ENCODE peak calls at places on chromosomes 1 and 21, in eight cellular contexts. O, Q, D, J, M, G, R and S are unnamed samples.

GRCh38 chr1:14945132-14946010 is 208.2 kb upstream of the TMEM51 start:
- DNase-seq in R (peak; percentile 75), D (peak; percentile 48), Q (peak; percentile 30), G (peak; percentile 15), J (no peak), M (peak; percentile 76), O (peak; percentile 88), S (peak; percentile 48)

GRCh38 chr1:147390185-147390542 is 147.7 kb downstream of the CHD1L start:
- DNase-seq in G (no peak), D (no peak), O (no peak), M (no peak), J (no peak), Q (no peak), R (no peak), S (no peak)

GRCh38 chr1:53362851-53363642 is 35.2 kb upstream of the LRP8 start:
- DNase-seq in O (no peak), R (no peak), J (no peak), M (peak; percentile 7), Q (peak; percentile 8), D (no peak), G (no peak), S (no peak)

GRCh38 chr1:12603224-12603623 is 14.8 kb downstream of the DHRS3 start:
- DNase-seq in J (no peak), Q (no peak), M (no peak), O (no peak), D (no peak), G (no peak), R (no peak), S (no peak)

GRCh38 chr1:17890815-17891191 is 135.7 kb downstream of the ACTL8 start:
- DNase-seq in O (no peak), M (no peak), J (no peak), D (no peak), Q (no peak), G (no peak), R (no peak), S (no peak)

GRCh38 chr1:247047702-247048101 is 30.9 kb downstream of the ZNF670 start:
- DNase-seq in R (no peak), O (no peak), G (no peak), J (no peak), M (no peak), Q (no peak), D (no peak), S (no peak)

GRCh38 chr1:152347116-152347728 is 12.6 kb downstream of the FLG2 start:
- DNase-seq in M (no peak), D (no peak), R (no peak), O (peak; percentile 67), G (no peak), J (peak; percentile 26), Q (no peak), S (peak; percentile 78)

GRCh38 chr1:2212542-2213491 is 15.3 kb upstream of the SKI start:
- DNase-seq in D (peak; percentile 85), M (peak; percentile 96), Q (peak; percentile 88), O (peak; percentile 98), G (peak; percentile 92), R (peak; percentile 94), J (peak; percentile 69), S (peak; percentile 74)

GRCh38 chr1:91511386-91511785 is 10.7 kb downstream of the CDC7 start:
- DNase-seq in Q (no peak), J (no peak), R (no peak), D (no peak), O (peak; percentile 72), G (no peak), M (no peak), S (peak; percentile 53)

GRCh38 chr1:30740952-30741894 is 16.4 kb downstream of the LAPTM5 start:
- DNase-seq in D (no peak), O (no peak), R (no peak), J (no peak), M (no peak), G (no peak), Q (no peak), S (peak; percentile 50)

GRCh38 chr1:109484519-109484975 is 842 bp downstream of the ATXN7L2 start:
- DNase-seq in M (no peak), D (no peak), J (no peak), Q (no peak), R (no peak), G (no peak), O (no peak), S (no peak)

GRCh38 chr1:81712425-81712824 is 88.3 kb upstream of the ADGRL2 start:
- DNase-seq in O (no peak), M (no peak), Q (no peak), D (no peak), J (no peak), G (no peak), R (no peak), S (no peak)

GRCh38 chr1:172941945-172942344 is 108.8 kb downstream of the TNFSF18 start:
- DNase-seq in G (no peak), J (no peak), M (no peak), O (no peak), D (no peak), R (no peak), Q (no peak), S (no peak)

GRCh38 chr1:114320586-114320985 is 166.9 kb upstream of the SYT6 start:
- DNase-seq in O (peak; percentile 65), M (no peak), R (no peak), J (no peak), Q (no peak), G (no peak), D (no peak), S (peak; percentile 87)

GRCh38 chr1:206557636-206558473 is 50.5 kb downstream of the RASSF5 start:
- DNase-seq in M (no peak), O (no peak), R (no peak), G (no peak), Q (peak; percentile 48), J (peak; percentile 56), D (peak; percentile 39), S (no peak)

GRCh38 chr1:185284533-185285244 is 32.4 kb downstream of the IVNS1ABP start:
- DNase-seq in R (no peak), Q (no peak), M (no peak), J (no peak), D (no peak), G (no peak), O (peak; percentile 43), S (no peak)

GRCh38 chr1:21673277-21673780 is 4.2 kb upstream of the RAP1GAP start:
- DNase-seq in R (no peak), D (peak; percentile 69), J (no peak), M (peak; percentile 78), G (no peak), Q (peak; percentile 82), O (peak; percentile 97), S (no peak)

DNA sequence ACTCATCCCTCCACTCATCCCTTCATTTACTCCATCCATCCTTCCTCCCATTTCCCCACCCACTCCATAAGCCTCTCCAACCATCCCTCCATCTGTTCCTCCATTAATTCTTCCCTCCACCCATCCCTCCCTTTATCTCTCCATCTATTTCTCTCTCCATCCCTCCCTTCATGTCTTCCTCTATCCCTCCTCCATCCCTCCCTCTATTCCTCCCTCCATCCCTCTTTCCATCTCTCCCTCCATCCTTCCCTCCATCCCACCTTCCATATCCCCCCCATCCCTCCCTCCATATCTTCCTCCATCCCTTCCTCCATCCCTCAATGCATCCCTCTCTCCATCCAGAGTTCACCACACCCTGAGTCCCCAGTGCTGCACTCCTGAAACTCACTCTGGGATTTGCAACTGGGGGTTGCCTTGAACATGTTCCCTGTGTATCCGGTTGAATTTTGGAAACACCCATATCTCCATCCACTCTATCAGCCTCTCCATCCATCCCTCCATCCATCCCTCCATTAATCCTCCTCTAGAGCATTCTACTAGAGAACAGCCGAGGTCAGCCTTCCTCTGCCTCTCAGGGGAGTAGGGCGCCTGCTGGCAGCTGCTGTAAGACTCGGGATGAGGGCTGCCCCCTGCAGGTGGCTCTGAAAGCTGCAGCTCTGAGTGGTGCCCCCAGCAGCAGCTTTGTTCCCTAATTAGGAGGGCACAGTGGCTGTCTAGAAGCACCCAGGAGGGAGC is 39.4 kb downstream of the ABCG1 start:
- DNase-seq in O (peak; percentile 72), R (no peak), D (peak; percentile 67), G (no peak), M (peak; percentile 43), J (peak; percentile 84), Q (peak; percentile 79), S (peak; percentile 36)
- TF ChIP-seq CTCF in O (peak; percentile 91), R (peak; percentile 85), D (peak; percentile 77), G (peak; percentile 76), M (peak; percentile 59), J (peak; percentile 93), Q (peak; percentile 83), S (peak; percentile 87)

GRCh38 chr21:31370281-31370892 is 26.3 kb upstream of the TIAM1 start:
- DNase-seq in M (no peak), D (no peak), O (no peak), Q (no peak), G (no peak), R (no peak), J (no peak), S (no peak)
- TF ChIP-seq CTCF in M (no peak), D (no peak), O (no peak), Q (no peak), G (no peak), R (no peak), J (no peak), S (no peak)

GRCh38 chr1:80218112-80218511 is 1211.6 kb upstream of the ADGRL4 start:
- DNase-seq in J (no peak), G (no peak), D (no peak), O (peak; percentile 72), R (peak; percentile 5), M (no peak), Q (no peak), S (peak; percentile 75)
- TF ChIP-seq CTCF in J (no peak), G (no peak), D (no peak), O (peak; percentile 67), R (peak; percentile 64), M (no peak), Q (peak; percentile 26), S (peak; percentile 43)

DNA sequence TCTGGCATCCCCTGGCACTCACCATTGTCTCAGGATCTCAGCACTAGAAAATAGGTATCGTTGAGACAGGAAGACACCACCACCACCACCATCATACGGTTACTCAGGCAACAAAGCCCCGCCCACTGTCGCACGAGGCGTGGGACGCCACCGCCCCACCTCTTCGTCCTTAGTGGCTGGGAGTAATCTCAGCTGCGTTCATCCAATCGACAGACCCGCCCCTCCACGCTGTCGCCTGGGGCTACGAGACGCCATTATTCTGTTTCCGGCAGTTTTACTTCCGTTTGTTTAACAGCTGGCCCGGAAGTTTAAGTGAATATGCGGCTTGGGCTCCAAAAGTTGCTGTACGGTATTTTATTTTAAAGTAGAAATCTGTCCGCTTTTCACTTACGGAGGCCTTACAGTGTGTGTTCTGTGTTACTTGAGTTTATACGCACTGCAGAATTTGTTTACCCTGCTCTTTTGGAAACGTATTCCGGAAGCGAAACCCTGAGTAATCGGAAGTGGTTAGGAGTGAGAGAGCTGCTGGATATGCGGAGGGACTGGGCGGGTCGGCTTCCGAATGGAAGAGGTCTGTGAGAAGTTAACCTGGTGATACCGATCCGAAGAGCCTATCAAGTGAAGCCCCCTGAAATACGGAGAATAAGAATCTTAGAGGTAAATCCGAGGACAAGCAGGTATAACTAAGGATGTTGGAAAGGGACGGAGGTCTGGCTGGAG is at the start of the genes BLZF1 and NME7:
- DNase-seq in R (peak; percentile 85), D (peak; percentile 97), J (peak; percentile 99), Q (peak; percentile 96), G (peak; percentile 90), O (peak; percentile 98), M (peak; percentile 96), S (peak; percentile 95)
- TF ChIP-seq CTCF in R (no peak), D (no peak), J (no peak), Q (no peak), G (no peak), O (no peak), M (no peak), S (no peak)